ENCODE peak calls at places on chromosomes 16 and 17, in six cellular contexts. One of them, this sample, is unnamed.

GRCh38 chr17:73639926-73640325 is 4.3 kb downstream of the SDK2 start:
- DNase-seq in CD4-positive, alpha-beta T cell: no peak
- DNase-seq in psoas muscle: no peak
- DNase-seq in PC-3: peak; percentile 21
- DNase-seq in CD8-positive, alpha-beta T cell: no peak
- DNase-seq in cardiac muscle cell: peak; percentile 15
- DNase-seq in this sample: no peak

GRCh38 chr17:82330322-82331239 is 3.0 kb downstream of the SECTM1 start:
- DNase-seq in psoas muscle: peak; percentile 75
- DNase-seq in cardiac muscle cell: peak; percentile 75
- DNase-seq in CD4-positive, alpha-beta T cell: no peak
- DNase-seq in CD8-positive, alpha-beta T cell: no peak
- DNase-seq in PC-3: peak; percentile 63
- DNase-seq in this sample: peak; percentile 57

GRCh38 chr16:3454093-3454492 is 10.6 kb downstream of the NAA60 start:
- DNase-seq in cardiac muscle cell: no peak
- DNase-seq in psoas muscle: no peak
- DNase-seq in CD8-positive, alpha-beta T cell: no peak
- DNase-seq in PC-3: peak; percentile 13
- DNase-seq in CD4-positive, alpha-beta T cell: no peak
- DNase-seq in this sample: no peak

GRCh38 chr17:75078097-75079022 is 9.4 kb upstream of the SLC16A5 start:
- DNase-seq in cardiac muscle cell: peak; percentile 65
- DNase-seq in CD4-positive, alpha-beta T cell: no peak
- DNase-seq in CD8-positive, alpha-beta T cell: no peak
- DNase-seq in psoas muscle: no peak
- DNase-seq in PC-3: peak; percentile 96
- DNase-seq in this sample: peak; percentile 68

GRCh38 chr16:17499223-17499902 is 28.6 kb upstream of the XYLT1 start:
- DNase-seq in cardiac muscle cell: no peak
- DNase-seq in CD8-positive, alpha-beta T cell: no peak
- DNase-seq in PC-3: no peak
- DNase-seq in CD4-positive, alpha-beta T cell: no peak
- DNase-seq in psoas muscle: no peak
- DNase-seq in this sample: no peak

GRCh38 chr17:28846231-28846630 is 3.6 kb upstream of the FAM222B start:
- DNase-seq in CD8-positive, alpha-beta T cell: no peak
- DNase-seq in psoas muscle: no peak
- DNase-seq in cardiac muscle cell: no peak
- DNase-seq in CD4-positive, alpha-beta T cell: no peak
- DNase-seq in PC-3: peak; percentile 14
- DNase-seq in this sample: peak; percentile 13

GRCh38 chr17:27533068-27533397 is 76.8 kb downstream of the KSR1 start:
- DNase-seq in CD8-positive, alpha-beta T cell: no peak
- DNase-seq in psoas muscle: no peak
- DNase-seq in PC-3: no peak
- DNase-seq in CD4-positive, alpha-beta T cell: no peak
- DNase-seq in cardiac muscle cell: no peak
- DNase-seq in this sample: no peak

GRCh38 chr16:49340466-49340865 is 33.1 kb upstream of the C16orf78 start:
- DNase-seq in PC-3: no peak
- DNase-seq in CD4-positive, alpha-beta T cell: no peak
- DNase-seq in psoas muscle: no peak
- DNase-seq in CD8-positive, alpha-beta T cell: no peak
- DNase-seq in cardiac muscle cell: no peak
- DNase-seq in this sample: no peak

GRCh38 chr17:16406742-16407674 is 8.4 kb upstream of the TRPV2 start:
- DNase-seq in cardiac muscle cell: peak; percentile 35
- DNase-seq in psoas muscle: peak; percentile 67
- DNase-seq in CD4-positive, alpha-beta T cell: no peak
- DNase-seq in CD8-positive, alpha-beta T cell: no peak
- DNase-seq in PC-3: peak; percentile 39
- DNase-seq in this sample: peak; percentile 61
- TF ChIP-seq CTCF in cardiac muscle cell: no peak
- TF ChIP-seq CTCF in psoas muscle: no peak
- TF ChIP-seq CTCF in CD4-positive, alpha-beta T cell: no peak
- TF ChIP-seq CTCF in CD8-positive, alpha-beta T cell: no peak
- TF ChIP-seq CTCF in PC-3: no peak
- TF ChIP-seq CTCF in this sample: no peak

DNA sequence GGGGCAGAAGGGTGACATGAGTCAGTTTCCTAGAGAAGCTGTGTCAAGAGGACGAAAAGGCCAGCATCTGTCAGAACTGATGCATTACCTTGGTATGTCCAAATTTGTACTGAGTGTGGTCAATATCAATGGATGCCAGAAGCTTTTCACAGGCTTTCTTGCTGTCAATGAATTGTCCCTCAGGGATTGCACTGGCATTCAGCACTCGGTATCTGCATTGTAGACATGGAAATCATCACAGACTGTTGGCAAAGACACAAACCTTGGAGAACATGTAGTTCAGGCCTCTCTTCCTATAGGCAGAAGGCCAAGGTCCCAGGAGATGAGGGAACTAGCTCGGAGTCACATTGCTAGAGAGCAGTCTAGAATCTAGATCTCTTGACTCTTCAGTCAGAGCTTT is 16.6 kb downstream of the MYH3 start:
- DNase-seq in psoas muscle: no peak
- DNase-seq in cardiac muscle cell: no peak
- DNase-seq in CD8-positive, alpha-beta T cell: no peak
- DNase-seq in CD4-positive, alpha-beta T cell: no peak
- DNase-seq in PC-3: no peak
- DNase-seq in this sample: no peak
- H3K27ac ChIP-seq in psoas muscle: no peak overlapping the region
- H3K27ac ChIP-seq in cardiac muscle cell: no peak overlapping the region
- H3K27ac ChIP-seq in CD8-positive, alpha-beta T cell: no peak overlapping the region
- H3K27ac ChIP-seq in CD4-positive, alpha-beta T cell: no peak overlapping the region
- H3K27ac ChIP-seq in PC-3: no peak overlapping the region
- H3K27ac ChIP-seq in this sample: no peak overlapping the region

GRCh38 chr16:67480833-67481560 is at the start of gene ATP6V0D1:
- DNase-seq in CD8-positive, alpha-beta T cell: peak; percentile 98
- DNase-seq in psoas muscle: peak; percentile 100
- DNase-seq in CD4-positive, alpha-beta T cell: peak; percentile 99
- DNase-seq in cardiac muscle cell: peak; percentile 99
- DNase-seq in PC-3: peak; percentile 97
- DNase-seq in this sample: peak; percentile 99
- TF ChIP-seq CTCF in CD8-positive, alpha-beta T cell: peak; percentile 87
- TF ChIP-seq CTCF in psoas muscle: peak; percentile 89
- TF ChIP-seq CTCF in CD4-positive, alpha-beta T cell: peak; percentile 81
- TF ChIP-seq CTCF in cardiac muscle cell: peak; percentile 88
- TF ChIP-seq CTCF in PC-3: peak; percentile 71
- TF ChIP-seq CTCF in this sample: peak; percentile 92

DNA sequence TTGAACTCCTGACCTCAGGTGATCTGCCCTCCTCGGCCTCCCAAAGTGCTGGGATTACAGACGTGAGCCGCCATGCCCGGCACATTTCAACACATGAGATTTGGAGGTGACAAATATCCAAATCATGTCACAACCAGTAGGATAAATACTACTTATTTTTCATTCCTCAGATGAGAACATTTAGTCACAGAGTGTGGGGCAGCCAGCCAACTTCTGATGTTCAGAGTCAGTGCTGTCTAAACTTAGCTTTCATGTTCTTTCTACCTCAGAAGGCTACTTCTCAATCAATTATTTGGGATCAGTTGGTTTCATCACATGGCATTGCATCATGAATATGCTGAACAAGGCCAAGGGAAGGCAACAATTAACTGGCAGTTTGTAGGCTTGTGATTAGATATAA is 134.5 kb downstream of the CDH13 start:
- DNase-seq in CD8-positive, alpha-beta T cell: no peak
- DNase-seq in psoas muscle: peak; percentile 92
- DNase-seq in CD4-positive, alpha-beta T cell: no peak
- DNase-seq in PC-3: no peak
- DNase-seq in cardiac muscle cell: peak; percentile 67
- DNase-seq in this sample: peak; percentile 48
- H3K27ac ChIP-seq in CD8-positive, alpha-beta T cell: no peak overlapping the region
- H3K27ac ChIP-seq in psoas muscle: peak overlapping the region; percentile 73
- H3K27ac ChIP-seq in CD4-positive, alpha-beta T cell: no peak overlapping the region
- H3K27ac ChIP-seq in PC-3: no peak overlapping the region
- H3K27ac ChIP-seq in cardiac muscle cell: no peak overlapping the region
- H3K27ac ChIP-seq in this sample: peak overlapping the region; percentile 5

GRCh38 chr17:784143-784542 is 2.0 kb downstream of the MRM3 start:
- DNase-seq in psoas muscle: no peak
- DNase-seq in CD4-positive, alpha-beta T cell: no peak
- DNase-seq in cardiac muscle cell: no peak
- DNase-seq in PC-3: peak; percentile 5
- DNase-seq in CD8-positive, alpha-beta T cell: no peak
- DNase-seq in this sample: no peak

GRCh38 chr17:778096-778495 is 4.0 kb downstream of the GLOD4 start:
- DNase-seq in psoas muscle: no peak
- DNase-seq in cardiac muscle cell: no peak
- DNase-seq in CD8-positive, alpha-beta T cell: no peak
- DNase-seq in CD4-positive, alpha-beta T cell: no peak
- DNase-seq in PC-3: no peak
- DNase-seq in this sample: no peak

GRCh38 chr17:787641-788221 is 5.6 kb downstream of the MRM3 start:
- DNase-seq in CD4-positive, alpha-beta T cell: no peak
- DNase-seq in cardiac muscle cell: no peak
- DNase-seq in CD8-positive, alpha-beta T cell: no peak
- DNase-seq in PC-3: no peak
- DNase-seq in psoas muscle: no peak
- DNase-seq in this sample: peak; percentile 28

DNA sequence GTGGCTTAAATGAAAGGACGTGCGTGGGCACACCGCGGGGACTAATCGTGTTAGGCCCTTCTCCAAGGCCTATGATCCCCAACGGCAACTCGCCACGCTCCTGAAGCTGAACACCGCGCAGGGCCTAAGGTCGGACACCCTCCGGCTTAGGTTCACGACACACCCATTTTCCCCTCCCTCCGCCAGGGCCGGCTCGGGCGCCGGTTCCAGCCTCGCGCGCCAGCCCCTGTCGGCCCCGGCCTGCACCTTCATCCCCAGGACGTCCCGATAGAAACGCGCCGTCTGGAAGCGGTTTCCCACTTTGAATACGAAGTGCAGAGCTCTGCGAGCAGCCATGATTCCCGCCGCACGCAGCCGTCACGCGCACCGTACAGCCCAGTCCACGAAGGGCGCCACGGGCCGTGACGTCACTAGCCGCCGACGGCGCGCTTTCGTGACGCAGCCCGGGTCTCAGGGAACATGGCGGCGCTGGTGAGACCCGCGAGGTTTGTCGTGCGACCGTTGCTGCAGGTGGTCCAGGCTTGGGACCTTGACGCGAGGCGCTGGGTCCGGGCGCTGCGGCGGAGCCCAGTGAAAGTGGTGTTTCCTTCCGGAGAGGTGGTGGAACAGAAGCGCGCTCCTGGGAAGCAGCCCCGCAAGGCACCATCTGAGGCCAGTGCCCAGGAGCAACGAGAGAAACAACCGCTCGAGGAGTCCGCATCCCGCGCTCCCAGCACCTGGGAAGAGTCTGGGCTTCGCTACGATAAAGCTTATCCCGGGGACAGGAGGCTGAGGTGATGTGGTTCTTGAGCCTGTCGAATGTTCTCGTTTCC is at the start of the genes GLOD4 and MRM3:
- DNase-seq in psoas muscle: peak; percentile 96
- DNase-seq in CD8-positive, alpha-beta T cell: peak; percentile 95
- DNase-seq in PC-3: peak; percentile 84
- DNase-seq in CD4-positive, alpha-beta T cell: peak; percentile 96
- DNase-seq in cardiac muscle cell: peak; percentile 92
- DNase-seq in this sample: peak; percentile 96
- TF ChIP-seq CTCF in psoas muscle: peak; percentile 14
- TF ChIP-seq CTCF in CD8-positive, alpha-beta T cell: no peak
- TF ChIP-seq CTCF in PC-3: no peak
- TF ChIP-seq CTCF in CD4-positive, alpha-beta T cell: no peak
- TF ChIP-seq CTCF in cardiac muscle cell: no peak
- TF ChIP-seq CTCF in this sample: peak; percentile 21

DNA sequence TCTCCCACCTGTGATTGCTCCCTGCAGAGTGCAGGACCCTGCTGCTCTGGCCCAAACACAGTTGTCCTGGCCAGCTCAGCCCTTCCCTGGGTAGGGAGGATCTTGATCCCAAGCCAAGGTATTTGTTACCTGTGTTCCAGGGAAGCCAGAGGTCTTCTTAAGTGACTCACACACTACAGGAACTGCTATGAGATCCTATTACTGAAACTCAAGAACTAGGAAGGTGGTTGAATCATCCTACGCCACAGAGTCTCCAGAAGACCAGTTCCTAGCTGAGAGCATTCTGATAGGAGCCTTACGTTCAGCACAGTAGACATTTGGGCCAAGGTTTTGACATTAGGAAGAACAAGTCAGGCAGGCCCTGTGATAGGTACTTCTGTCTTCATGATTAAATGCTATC is 12.0 kb downstream of the CHST6 start:
- DNase-seq in CD8-positive, alpha-beta T cell: no peak
- DNase-seq in psoas muscle: no peak
- DNase-seq in cardiac muscle cell: no peak
- DNase-seq in PC-3: peak; percentile 96
- DNase-seq in CD4-positive, alpha-beta T cell: no peak
- DNase-seq in this sample: no peak
- H3K27ac ChIP-seq in CD8-positive, alpha-beta T cell: no peak overlapping the region
- H3K27ac ChIP-seq in psoas muscle: peak overlapping the region; percentile 42
- H3K27ac ChIP-seq in cardiac muscle cell: no peak overlapping the region
- H3K27ac ChIP-seq in PC-3: peak overlapping the region; percentile 99
- H3K27ac ChIP-seq in CD4-positive, alpha-beta T cell: no peak overlapping the region
- H3K27ac ChIP-seq in this sample: no peak overlapping the region

DNA sequence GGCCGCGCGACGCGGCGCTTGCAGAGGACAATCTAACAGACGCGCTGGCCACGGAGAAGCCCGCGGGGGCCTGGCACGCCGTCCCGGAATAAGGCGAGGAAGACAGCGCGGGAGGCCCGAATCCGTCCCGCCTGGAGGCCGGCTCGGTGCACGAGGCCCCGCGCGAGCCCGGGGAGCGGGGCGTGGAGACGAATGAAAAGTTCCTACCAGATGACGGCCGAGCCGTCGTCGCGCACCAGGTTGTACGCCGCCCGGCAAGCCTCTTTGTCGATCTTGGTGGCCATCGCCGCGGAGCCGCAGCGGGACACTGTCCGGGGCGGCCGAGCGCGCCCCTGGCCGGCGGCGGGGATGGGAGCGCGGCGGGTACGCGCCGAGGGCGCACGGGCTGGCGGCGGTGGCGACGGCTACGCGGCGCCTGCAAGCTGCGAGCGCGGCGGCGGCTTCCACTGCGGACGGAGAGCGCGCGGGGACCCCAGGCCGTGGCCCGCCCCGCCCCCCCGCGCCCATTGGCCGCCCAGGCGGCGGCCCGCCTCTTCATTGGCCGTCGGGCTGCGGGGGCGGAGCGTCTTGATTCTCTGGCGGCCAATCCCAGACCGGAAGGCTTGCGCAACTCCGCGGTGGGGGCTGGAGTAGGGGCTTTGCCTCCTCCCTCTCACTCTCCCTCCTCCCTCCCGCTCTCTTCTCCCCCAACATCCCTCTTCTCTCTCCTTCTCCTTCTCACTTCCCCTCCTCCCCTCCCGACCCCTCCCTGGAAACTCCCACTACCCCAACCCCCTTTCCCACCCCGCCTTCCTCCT is at the start of gene COTL1:
- DNase-seq in CD8-positive, alpha-beta T cell: peak; percentile 95
- DNase-seq in CD4-positive, alpha-beta T cell: peak; percentile 87
- DNase-seq in cardiac muscle cell: peak; percentile 99
- DNase-seq in PC-3: peak; percentile 95
- DNase-seq in psoas muscle: peak; percentile 97
- DNase-seq in this sample: peak; percentile 98
- TF ChIP-seq CTCF in CD8-positive, alpha-beta T cell: no peak
- TF ChIP-seq CTCF in CD4-positive, alpha-beta T cell: no peak
- TF ChIP-seq CTCF in cardiac muscle cell: no peak
- TF ChIP-seq CTCF in PC-3: no peak
- TF ChIP-seq CTCF in psoas muscle: no peak
- TF ChIP-seq CTCF in this sample: no peak

GRCh38 chr17:78888911-78889496 is 14.0 kb downstream of the CEP295NL start:
- DNase-seq in psoas muscle: no peak
- DNase-seq in CD4-positive, alpha-beta T cell: no peak
- DNase-seq in PC-3: no peak
- DNase-seq in cardiac muscle cell: no peak
- DNase-seq in CD8-positive, alpha-beta T cell: no peak
- DNase-seq in this sample: no peak
- H3K27ac ChIP-seq in psoas muscle: peak overlapping the region; percentile 75
- H3K27ac ChIP-seq in CD4-positive, alpha-beta T cell: peak overlapping the region; percentile 35
- H3K27ac ChIP-seq in PC-3: no peak overlapping the region
- H3K27ac ChIP-seq in cardiac muscle cell: no peak overlapping the region
- H3K27ac ChIP-seq in CD8-positive, alpha-beta T cell: no peak overlapping the region
- H3K27ac ChIP-seq in this sample: no peak overlapping the region

GRCh38 chr16:75319513-75320401 is 68.3 kb upstream of the BCAR1 start:
- DNase-seq in psoas muscle: no peak
- DNase-seq in cardiac muscle cell: peak; percentile 93
- DNase-seq in CD8-positive, alpha-beta T cell: no peak
- DNase-seq in PC-3: peak; percentile 45
- DNase-seq in CD4-positive, alpha-beta T cell: no peak
- DNase-seq in this sample: no peak
- TF ChIP-seq CTCF in psoas muscle: no peak
- TF ChIP-seq CTCF in cardiac muscle cell: no peak
- TF ChIP-seq CTCF in CD8-positive, alpha-beta T cell: no peak
- TF ChIP-seq CTCF in PC-3: no peak
- TF ChIP-seq CTCF in CD4-positive, alpha-beta T cell: no peak
- TF ChIP-seq CTCF in this sample: no peak